ENCODE peak calls at places on chromosomes 3 and 15, in six cellular contexts. Z, I, Y, D, H and P are unnamed samples. For H3K4me1, the result is how much of the 10 kb centered on the place peaks cover.

GRCh38 chr15:75042730-75043508 is 19.5 kb downstream of the PPCDC start:
- DNase-seq in Z (peak), I (peak), Y (peak), D (peak), H (peak), P (peak)

GRCh38 chr3:124363451-124363850 is 366.8 kb upstream of the UMPS start:
- DNase-seq in Z (peak), I (no peak), Y (no peak), D (no peak), H (peak), P (no peak)

GRCh38 chr3:193922034-193922774 is 213.7 kb upstream of the HES1 start:
- DNase-seq in Z (no peak), I (no peak), Y (no peak), D (no peak), H (no peak), P (no peak)

GRCh38 chr3:58664611-58665010 is 2.0 kb downstream of the FAM3D start:
- DNase-seq in Z (no peak), I (no peak), Y (no peak), D (no peak), H (no peak), P (no peak)

GRCh38 chr3:168087539-168087938 is 8.2 kb downstream of the GOLIM4 start:
- DNase-seq in Z (no peak), I (no peak), Y (no peak), D (no peak), H (no peak), P (no peak)

GRCh38 chr3:31244929-31245817 is 287.6 kb upstream of the STT3B start:
- DNase-seq in Z (no peak), I (no peak), Y (no peak), D (no peak), H (no peak), P (no peak)

GRCh38 chr3:111538687-111539086 is 3.3 kb upstream of the CD96 start:
- DNase-seq in Z (peak), I (no peak), Y (no peak), D (no peak), H (peak), P (no peak)

GRCh38 chr15:33618300-33618699 is 307.5 kb downstream of the RYR3 start:
- DNase-seq in Z (no peak), I (no peak), Y (no peak), D (no peak), H (peak), P (no peak)

GRCh38 chr3:177574232-177574856 is 377.1 kb upstream of the TBL1XR1 start:
- DNase-seq in Z (peak), I (no peak), Y (no peak), D (no peak), H (peak), P (no peak)

GRCh38 chr3:177488740-177489139 is 291.5 kb upstream of the TBL1XR1 start:
- DNase-seq in Z (no peak), I (no peak), Y (no peak), D (no peak), H (peak), P (no peak)

GRCh38 chr3:163692484-163692883 is 1385.8 kb downstream of the SI start:
- DNase-seq in Z (no peak), I (no peak), Y (no peak), D (no peak), H (no peak), P (no peak)

GRCh38 chr15:62118446-62118964 is 46.6 kb downstream of the C2CD4B start:
- DNase-seq in Z (peak), I (no peak), Y (no peak), D (no peak), H (no peak), P (no peak)

GRCh38 chr3:111151438-111151837 is 79.8 kb downstream of the NECTIN3 start:
- DNase-seq in Z (peak), I (no peak), Y (peak), D (no peak), H (peak), P (no peak)

GRCh38 chr3:30620402-30621360 is 14.3 kb downstream of the TGFBR2 start:
- DNase-seq in Z (no peak), I (no peak), Y (no peak), D (no peak), H (no peak), P (no peak)

GRCh38 chr3:130457681-130458080 is 59.3 kb upstream of the COL6A6 start:
- DNase-seq in Z (no peak), I (no peak), Y (no peak), D (no peak), H (no peak), P (no peak)

GRCh38 chr3:46898321-46899150 is 21.0 kb downstream of the PTH1R start:
- DNase-seq in Z (no peak), I (peak), Y (no peak), D (no peak), H (no peak), P (no peak)
- H3K4me3 ChIP-seq in Z (no peak), I (no peak), Y (no peak), D (no peak), H (no peak), P (peak)

GRCh38 chr3:151175952-151176351 is 27.1 kb downstream of the GPR171 start:
- DNase-seq in Z (no peak), I (no peak), Y (no peak), D (no peak), H (no peak), P (no peak)

GRCh38 chr3:151168269-151169094 is 34.5 kb downstream of the GPR171 start:
- DNase-seq in Z (peak), I (peak), Y (peak), D (peak), H (peak), P (peak)

GRCh38 chr3:151169262-151169661 is 33.8 kb downstream of the GPR171 start:
- DNase-seq in Z (peak), I (no peak), Y (no peak), D (no peak), H (no peak), P (peak)

GRCh38 chr3:151169700-151170224 is 33.3 kb downstream of the GPR171 start:
- DNase-seq in Z (no peak), I (peak), Y (no peak), D (no peak), H (peak), P (peak)

GRCh38 chr3:151171145-151171544 is 31.9 kb downstream of the GPR171 start:
- DNase-seq in Z (peak), I (no peak), Y (no peak), D (peak), H (no peak), P (peak)
- H3K27ac ChIP-seq in Z (no peak), I (no peak), Y (no peak), D (no peak), H (no peak), P (peak)

GRCh38 chr15:90103669-90104329 is 1.5 kb upstream of the IDH2 start:
- DNase-seq in Z (no peak), I (no peak), Y (no peak), D (no peak), H (no peak), P (no peak)
- H3K4me1 ChIP-seq in Z (under half), I (under half), Y (under half), D (under half), H (under half), P (half or more)

GRCh38 chr15:80179025-80179759 is 26.4 kb downstream of the FAH start:
- DNase-seq in Z (peak), I (no peak), Y (no peak), D (no peak), H (peak), P (no peak)
- H3K4me3 ChIP-seq in Z (no peak), I (no peak), Y (no peak), D (no peak), H (no peak), P (no peak)

GRCh38 chr3:51734572-51734907 is 27.7 kb downstream of the GRM2 start:
- DNase-seq in Z (no peak), I (no peak), Y (no peak), D (no peak), H (no peak), P (no peak)

GRCh38 chr3:51739100-51739499 is 32.2 kb downstream of the GRM2 start:
- DNase-seq in Z (no peak), I (no peak), Y (no peak), D (no peak), H (no peak), P (no peak)

GRCh38 chr3:51733859-51734571 is 27.1 kb downstream of the GRM2 start:
- DNase-seq in Z (no peak), I (no peak), Y (no peak), D (no peak), H (no peak), P (no peak)

GRCh38 chr3:51735039-51735438 is 28.2 kb downstream of the GRM2 start:
- DNase-seq in Z (no peak), I (no peak), Y (no peak), D (no peak), H (no peak), P (no peak)

DNA sequence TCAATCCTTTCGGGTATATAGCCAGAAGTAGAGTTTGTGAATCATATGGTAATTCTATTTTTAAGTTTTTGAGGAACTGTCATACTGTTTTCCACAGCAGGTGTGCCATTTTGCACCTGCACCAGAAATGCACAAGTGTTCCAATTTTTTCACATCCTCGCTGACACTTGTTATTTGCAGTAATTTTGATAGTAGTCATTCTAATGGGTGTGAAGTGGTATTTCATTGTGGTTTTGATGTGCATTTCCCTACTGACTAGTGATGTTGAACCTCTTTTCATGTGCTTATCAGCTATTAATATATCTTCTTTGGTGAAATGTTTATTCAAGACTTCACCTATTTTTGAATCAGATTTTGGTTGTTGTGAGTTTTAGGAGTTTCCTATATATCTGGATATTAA is 29.1 kb downstream of the GRM2 start:
- DNase-seq in Z (no peak), I (no peak), Y (no peak), D (no peak), H (no peak), P (no peak)
- H3K27ac ChIP-seq in Z (no peak), I (no peak), Y (no peak), D (no peak), H (no peak), P (no peak)